ENCODE peak calls at places on chromosome 10, in five cellular contexts. One of them, this sample, is unnamed.
A peak's percentile ranks its signal among the peaks of the same experiment; 100 is the strongest.

GRCh38 chr10:16847644-16848043 is 30.4 kb upstream of the RSU1 start:
- DNase-seq in NCI-H187: no peak
- DNase-seq in psoas muscle: no peak
- DNase-seq in fibroblast of pulmonary artery: no peak
- DNase-seq in lower lobe of right lung: no peak
- DNase-seq in this sample: no peak

GRCh38 chr10:26475448-26475847 is 37.3 kb downstream of the APBB1IP start:
- DNase-seq in NCI-H187: no peak
- DNase-seq in psoas muscle: no peak
- DNase-seq in fibroblast of pulmonary artery: no peak
- DNase-seq in lower lobe of right lung: no peak
- DNase-seq in this sample: no peak

GRCh38 chr10:10330481-10330880 is 687.2 kb upstream of the CELF2 start:
- DNase-seq in NCI-H187: no peak
- DNase-seq in psoas muscle: no peak
- DNase-seq in fibroblast of pulmonary artery: peak; percentile 12
- DNase-seq in lower lobe of right lung: no peak
- DNase-seq in this sample: no peak

GRCh38 chr10:63765126-63765525 is 243.9 kb downstream of the REEP3 start:
- DNase-seq in NCI-H187: no peak
- DNase-seq in psoas muscle: no peak
- DNase-seq in fibroblast of pulmonary artery: no peak
- DNase-seq in lower lobe of right lung: no peak
- DNase-seq in this sample: peak; percentile 69

GRCh38 chr10:116521424-116522305 is 24.1 kb upstream of the PNLIP start:
- DNase-seq in NCI-H187: no peak
- DNase-seq in psoas muscle: no peak
- DNase-seq in fibroblast of pulmonary artery: peak; percentile 62
- DNase-seq in lower lobe of right lung: no peak
- DNase-seq in this sample: peak; percentile 60

GRCh38 chr10:79260803-79261740 is 86.2 kb upstream of the PPIF start:
- DNase-seq in NCI-H187: no peak
- DNase-seq in psoas muscle: no peak
- DNase-seq in fibroblast of pulmonary artery: peak; percentile 30
- DNase-seq in lower lobe of right lung: no peak
- DNase-seq in this sample: no peak

GRCh38 chr10:5560142-5560843 is 35.5 kb downstream of the CALML3 start:
- DNase-seq in NCI-H187: no peak
- DNase-seq in psoas muscle: no peak
- DNase-seq in fibroblast of pulmonary artery: no peak
- DNase-seq in lower lobe of right lung: no peak
- DNase-seq in this sample: no peak

GRCh38 chr10:84818956-84819355 is 490.6 kb downstream of the CCSER2 start:
- DNase-seq in NCI-H187: peak; percentile 39
- DNase-seq in psoas muscle: no peak
- DNase-seq in fibroblast of pulmonary artery: no peak
- DNase-seq in lower lobe of right lung: no peak
- DNase-seq in this sample: no peak

GRCh38 chr10:53402594-53402993 is 630.0 kb upstream of the MBL2 start:
- DNase-seq in NCI-H187: no peak
- DNase-seq in psoas muscle: no peak
- DNase-seq in fibroblast of pulmonary artery: no peak
- DNase-seq in lower lobe of right lung: no peak
- DNase-seq in this sample: no peak

GRCh38 chr10:96614515-96614914 is 27.7 kb upstream of the TM9SF3 start:
- DNase-seq in NCI-H187: no peak
- DNase-seq in psoas muscle: no peak
- DNase-seq in fibroblast of pulmonary artery: peak; percentile 31
- DNase-seq in lower lobe of right lung: no peak
- DNase-seq in this sample: peak; percentile 88

GRCh38 chr10:5992398-5992797 is 15.1 kb upstream of the IL15RA start:
- DNase-seq in NCI-H187: no peak
- DNase-seq in psoas muscle: no peak
- DNase-seq in fibroblast of pulmonary artery: no peak
- DNase-seq in lower lobe of right lung: no peak
- DNase-seq in this sample: no peak

GRCh38 chr10:78162867-78163266 is 129.2 kb downstream of the RPS24 start:
- DNase-seq in NCI-H187: no peak
- DNase-seq in psoas muscle: no peak
- DNase-seq in fibroblast of pulmonary artery: no peak
- DNase-seq in lower lobe of right lung: no peak
- DNase-seq in this sample: no peak

GRCh38 chr10:22534849-22535604 is 179.4 kb downstream of the PIP4K2A start:
- DNase-seq in NCI-H187: no peak
- DNase-seq in psoas muscle: no peak
- DNase-seq in fibroblast of pulmonary artery: peak; percentile 53
- DNase-seq in lower lobe of right lung: no peak
- DNase-seq in this sample: no peak

GRCh38 chr10:12726971-12727831 is 274.3 kb downstream of the CCDC3 start:
- DNase-seq in NCI-H187: no peak
- DNase-seq in psoas muscle: no peak
- DNase-seq in fibroblast of pulmonary artery: no peak
- DNase-seq in lower lobe of right lung: no peak
- DNase-seq in this sample: no peak

GRCh38 chr10:13347235-13348156 is 597 bp downstream of the SEPHS1 start:
- DNase-seq in NCI-H187: no peak
- DNase-seq in psoas muscle: peak; percentile 92
- DNase-seq in fibroblast of pulmonary artery: peak; percentile 75
- DNase-seq in lower lobe of right lung: peak; percentile 90
- DNase-seq in this sample: peak; percentile 67

GRCh38 chr10:126387931-126388911 is at the start of gene ADAM12:
- DNase-seq in NCI-H187: no peak
- DNase-seq in psoas muscle: peak; percentile 62
- DNase-seq in fibroblast of pulmonary artery: peak; percentile 65
- DNase-seq in lower lobe of right lung: no peak
- DNase-seq in this sample: no peak